ENCODE peak calls at places on chromosomes 4 and X, in nine cellular contexts. K is A549, J is Peyer's patch, N is IMR-90, B is transverse colon, P is esophagus muscularis mucosa, I is tibial nerve, F is breast epithelium, Y is right lobe of liver. Z is an unnamed sample.

GRCh38 chr4:94454405-94454804 is 2.7 kb downstream of the PDLIM5 start:
- DNase-seq in I (no peak), J (no peak), P (no peak), B (no peak), N (peak), K (no peak), F (no peak), Y (no peak), Z (no peak)

GRCh38 chr4:74158561-74159396 is 861 bp downstream of the MTHFD2L start:
- DNase-seq in P (no peak), N (peak), K (no peak), Y (no peak), F (no peak), J (no peak), I (no peak), B (no peak), Z (no peak)

GRCh38 chr4:168708108-168708507 is 211.3 kb downstream of the PALLD start:
- DNase-seq in Y (no peak), J (no peak), P (no peak), I (no peak), N (peak), B (no peak), F (no peak), K (no peak), Z (no peak)

GRCh38 chr4:154658680-154659402 is 46.4 kb upstream of the FGG start:
- DNase-seq in P (no peak), N (no peak), F (no peak), K (no peak), Y (no peak), I (no peak), B (no peak), J (no peak), Z (no peak)

GRCh38 chr4:189858445-189858844 is 82.2 kb upstream of the FRG1 start:
- DNase-seq in Y (no peak), K (no peak), B (no peak), P (no peak), N (no peak), F (no peak), J (no peak), I (no peak), Z (no peak)

GRCh38 chrX:130109429-130110378 is 593 bp downstream of the ELF4 start:
- DNase-seq in B (no peak), N (peak), K (no peak), Y (no peak), J (no peak), I (no peak), P (no peak), F (no peak), Z (no peak)

GRCh38 chrX:153681175-153681574 is 6.6 kb upstream of the SLC6A8 start:
- DNase-seq in Y (no peak), F (no peak), I (no peak), K (no peak), N (no peak), J (no peak), P (no peak), B (no peak), Z (no peak)

GRCh38 chr4:22477136-22477793 is 38.6 kb downstream of the ADGRA3 start:
- DNase-seq in K (no peak), B (peak), F (no peak), Y (no peak), N (no peak), J (no peak), I (no peak), P (no peak), Z (no peak)

GRCh38 chrX:1224954-1225353 is 12.5 kb upstream of the CRLF2 start:
- DNase-seq in F (no peak), I (no peak), J (no peak), Y (no peak), B (no peak), P (no peak), K (no peak), N (no peak), Z (no peak)

GRCh38 chr4:174316546-174316945 is 32.8 kb downstream of the CEP44 start:
- DNase-seq in I (no peak), B (no peak), Y (no peak), F (no peak), N (peak), J (no peak), P (no peak), K (no peak), Z (no peak)

GRCh38 chr4:156764145-156764544 is 207.5 kb downstream of the PDGFC start:
- DNase-seq in B (no peak), P (no peak), Y (no peak), F (no peak), I (no peak), J (no peak), N (no peak), K (no peak), Z (no peak)

GRCh38 chrX:13387656-13388421 is 68.0 kb upstream of the ATXN3L start:
- DNase-seq in K (no peak), F (no peak), I (no peak), J (no peak), Y (no peak), B (no peak), P (no peak), N (peak), Z (no peak)

GRCh38 chr4:27327421-27328181 is 467.0 kb downstream of the STIM2 start:
- DNase-seq in K (no peak), I (no peak), F (no peak), J (no peak), B (no peak), P (no peak), Y (no peak), N (no peak), Z (no peak)

GRCh38 chr4:40283968-40284367 is 51.2 kb upstream of the CHRNA9 start:
- DNase-seq in F (no peak), P (no peak), Y (no peak), I (no peak), B (no peak), K (peak), J (peak), N (no peak), Z (no peak)

GRCh38 chrX:93673869-93674271 is at the start of gene FAM133A:
- DNase-seq in Y (no peak), F (no peak), P (no peak), K (no peak), I (peak), J (no peak), B (no peak), N (peak), Z (no peak)

GRCh38 chr4:26206339-26206738 is 114.5 kb upstream of the RBPJ start:
- DNase-seq in N (peak), J (no peak), P (no peak), F (no peak), Y (no peak), I (peak), K (no peak), B (no peak), Z (no peak)

GRCh38 chr4:56743550-56743949 is 62.5 kb upstream of the HOPX start:
- DNase-seq in Y (no peak), J (no peak), N (no peak), B (peak), K (no peak), P (no peak), F (no peak), I (no peak), Z (no peak)

GRCh38 chrX:9785252-9785943 is 831 bp upstream of the SHROOM2 start:
- DNase-seq in B (no peak), Y (no peak), K (no peak), J (no peak), I (no peak), P (no peak), N (no peak), F (no peak), Z (no peak)

GRCh38 chr4:184282251-184282713 is 64.6 kb upstream of the ENPP6 start:
- DNase-seq in P (peak), F (no peak), I (peak), Y (peak), N (no peak), K (no peak), J (peak), B (peak), Z (no peak)

GRCh38 chr4:184282895-184283654 is 65.4 kb upstream of the ENPP6 start:
- DNase-seq in B (peak), Y (no peak), K (no peak), I (peak), N (no peak), P (peak), F (no peak), J (peak), Z (no peak)

GRCh38 chr4:184284336-184284690 is 66.6 kb upstream of the ENPP6 start:
- DNase-seq in J (no peak), N (no peak), B (no peak), K (no peak), F (no peak), P (peak), I (no peak), Y (no peak), Z (no peak)

GRCh38 chr4:184284742-184285141 is 67.1 kb upstream of the ENPP6 start:
- DNase-seq in F (no peak), N (no peak), K (no peak), P (no peak), B (no peak), J (no peak), Y (no peak), I (no peak), Z (no peak)

DNA sequence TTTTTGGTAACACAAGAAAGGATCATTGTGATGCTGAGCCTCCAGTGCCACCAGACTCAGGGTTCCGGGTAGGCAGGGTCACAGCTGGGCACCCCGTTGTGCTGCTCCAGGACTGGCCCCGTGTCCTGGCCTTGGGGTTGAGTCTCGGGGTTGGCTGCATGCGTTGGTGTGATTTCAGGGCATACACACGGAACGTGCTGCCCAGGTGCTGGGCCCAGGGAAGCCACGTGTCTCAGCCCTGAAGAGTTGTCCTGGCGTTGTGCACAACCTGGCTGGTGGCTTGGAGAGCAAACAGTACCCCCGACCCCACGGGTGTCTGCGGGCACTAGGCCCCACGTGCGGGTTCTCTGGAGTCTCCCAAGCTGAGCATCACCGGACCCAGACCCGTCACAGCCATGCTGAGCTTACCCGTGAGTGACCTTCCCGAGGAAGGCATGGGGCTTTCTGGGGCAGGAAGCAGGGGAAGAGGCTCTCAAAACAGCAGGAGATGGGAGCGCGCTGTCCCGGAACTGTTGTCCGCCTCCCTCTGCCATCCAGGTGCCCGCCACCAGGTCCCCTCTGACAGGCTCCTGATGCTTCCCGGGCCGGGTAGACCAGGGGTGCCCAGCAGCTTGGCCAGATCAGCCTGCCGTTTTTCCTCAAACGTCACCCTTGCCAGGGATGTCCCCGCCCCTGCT is 66.1 kb upstream of the ENPP6 start:
- DNase-seq in B (peak), I (peak), P (peak), F (no peak), J (no peak), Y (no peak), K (no peak), N (no peak), Z (no peak)
- TF ChIP-seq POLR2A in B (no peak), I (no peak), P (no peak), F (no peak), J (no peak), Y (no peak), K (no peak), N (no peak), Z (peak)

GRCh38 chr4:139454111-139454600 is at the start of gene RAB33B:
- DNase-seq in B (no peak), I (peak), P (no peak), F (no peak), J (no peak), Y (no peak), K (peak), N (peak), Z (no peak)
- TF ChIP-seq POLR2A in B (peak), I (peak), P (peak), F (peak), J (peak), Y (peak), K (no peak), N (no peak), Z (no peak)

GRCh38 chrX:139194571-139195280 is 335.8 kb upstream of the F9 start:
- DNase-seq in I (no peak), N (no peak), B (peak), P (no peak), F (no peak), K (no peak), Y (peak), J (no peak), Z (no peak)
- TF ChIP-seq POLR2A in I (no peak), N (no peak), B (no peak), P (no peak), F (no peak), K (no peak), Y (peak), J (no peak), Z (no peak)

GRCh38 chrX:15739886-15740285 is 1.8 kb downstream of the CA5B start:
- DNase-seq in B (no peak), Y (no peak), J (no peak), N (peak), I (no peak), F (no peak), P (no peak), K (no peak), Z (no peak)

GRCh38 chrX:15737957-15738685 is at the start of gene CA5B:
- DNase-seq in J (peak), N (peak), Y (peak), P (peak), I (peak), F (peak), B (peak), K (peak), Z (peak)

GRCh38 chrX:15738686-15739016 is 581 bp downstream of the CA5B start:
- DNase-seq in I (no peak), Y (no peak), K (no peak), B (no peak), F (no peak), N (no peak), P (no peak), J (no peak), Z (no peak)

DNA sequence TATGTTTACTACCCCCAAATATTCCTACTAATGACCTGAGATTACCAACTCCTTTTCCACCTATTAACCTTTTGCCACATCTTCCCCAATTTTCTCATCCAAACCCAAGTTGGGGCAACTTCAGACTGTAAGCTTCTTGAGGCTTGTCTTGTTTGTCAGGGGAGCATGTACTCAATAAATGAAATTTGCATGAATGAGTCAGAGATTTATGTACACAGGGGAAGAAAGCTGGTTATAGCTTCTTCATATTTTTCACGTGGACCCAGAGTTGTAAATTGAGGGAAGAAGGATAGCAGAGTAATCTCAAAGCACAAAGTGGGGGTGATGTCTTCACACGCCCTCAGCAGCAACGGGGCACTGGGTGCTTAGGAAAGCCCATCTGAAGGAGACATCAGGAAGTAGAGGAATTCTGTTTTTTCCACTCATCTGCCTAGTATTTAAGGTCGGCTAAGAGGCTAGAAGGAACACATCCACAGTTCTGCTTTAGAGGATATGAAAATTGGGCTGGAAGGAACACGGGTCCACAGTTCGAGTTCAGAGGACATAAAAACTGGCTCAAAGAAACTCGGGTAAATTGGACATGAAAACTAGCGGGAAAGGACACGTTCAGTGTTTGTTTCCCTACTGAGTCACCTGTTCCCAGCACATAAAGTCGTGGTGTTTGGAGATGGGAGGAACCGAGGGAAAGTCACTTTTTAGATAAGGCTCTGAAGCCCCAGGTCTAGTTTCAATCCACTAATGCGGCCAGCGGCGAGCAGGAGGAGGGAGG is 698 bp upstream of the CA5B start:
- DNase-seq in I (no peak), Y (no peak), B (no peak), N (peak), J (no peak), K (no peak), P (no peak), F (no peak), Z (no peak)
- TF ChIP-seq POLR2A in I (no peak), Y (no peak), B (no peak), N (no peak), J (no peak), K (no peak), P (no peak), F (no peak), Z (no peak)

GRCh38 chrX:103254921-103255455 is at the start of gene TCEAL8:
- DNase-seq in J (peak), P (peak), I (peak), B (peak), N (peak), F (peak), K (peak), Y (peak), Z (no peak)
- TF ChIP-seq POLR2A in J (no peak), P (peak), I (peak), B (peak), N (no peak), F (peak), K (peak), Y (peak), Z (no peak)

DNA sequence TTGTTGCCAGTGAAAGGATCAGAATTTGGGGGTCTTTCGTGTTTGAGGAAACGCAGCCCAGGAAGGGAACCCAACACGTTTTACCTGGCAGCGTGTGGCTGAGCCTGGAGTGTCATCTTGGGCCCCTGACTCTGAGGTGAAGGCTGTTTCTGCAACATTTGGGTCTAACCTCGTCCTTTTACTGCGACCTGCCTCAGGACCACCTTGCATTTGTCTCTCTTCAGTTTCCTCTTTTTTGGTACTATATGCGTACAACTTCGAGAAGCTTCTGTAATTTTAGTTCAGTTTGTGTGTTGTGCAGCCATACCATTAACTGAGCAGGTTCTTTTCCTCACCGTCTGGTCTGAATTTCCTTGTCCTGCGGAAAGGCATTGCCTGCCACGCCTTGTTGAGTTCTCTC is 61.5 kb downstream of the TMEM131L start:
- DNase-seq in Y (no peak), P (peak), F (no peak), J (no peak), K (no peak), I (no peak), B (no peak), N (no peak), Z (no peak)
- TF ChIP-seq POLR2A in Y (no peak), P (no peak), F (no peak), J (no peak), K (no peak), I (no peak), B (no peak), N (no peak), Z (no peak)

GRCh38 chrX:74293343-74293946 is 10.5 kb upstream of the ZCCHC13 start:
- DNase-seq in K (peak), J (peak), Y (peak), I (peak), N (peak), B (peak), P (peak), F (peak), Z (peak)
- TF ChIP-seq POLR2A in K (peak), J (no peak), Y (peak), I (peak), N (no peak), B (peak), P (no peak), F (no peak), Z (no peak)

GRCh38 chr4:986949-987688 is at the start of gene IDUA:
- DNase-seq in F (peak), I (peak), N (peak), P (peak), B (peak), K (peak), J (peak), Y (peak), Z (peak)
- TF ChIP-seq POLR2A in F (no peak), I (no peak), N (peak), P (no peak), B (no peak), K (peak), J (peak), Y (peak), Z (peak)